ENCODE peak calls at places on chromosome 16, in ten cellular contexts. G is aorta, I is HFF-Myc, L is IMR-90, J is NCI-H1417, E is neural progenitor cell, U is AG04450, F is posterior vena cava, V is HS-27A, S is EH. W is an unnamed sample.

GRCh38 chr16:12951392-12951791 is 50.0 kb downstream of the SHISA9 start:
- DNase-seq in J (peak; percentile 18), G (no peak), S (no peak), F (no peak), U (no peak), V (no peak), I (no peak), L (no peak), E (no peak), W (no peak)

GRCh38 chr16:21710938-21711337 is 47.2 kb downstream of the OTOA start:
- DNase-seq in L (no peak), F (no peak), I (no peak), S (no peak), U (no peak), G (no peak), E (no peak), V (no peak), J (no peak), W (no peak)

GRCh38 chr16:19835989-19836421 is 48.6 kb downstream of the GPRC5B start:
- DNase-seq in E (no peak), F (no peak), V (no peak), U (peak; percentile 13), I (no peak), S (peak; percentile 53), G (no peak), L (peak; percentile 83), J (no peak), W (no peak)

GRCh38 chr16:28610595-28611270 is 889 bp upstream of the SULT1A1 start:
- DNase-seq in I (no peak), E (no peak), G (no peak), F (no peak), J (no peak), V (no peak), L (no peak), S (no peak), U (no peak), W (no peak)

GRCh38 chr16:64452446-64452845 is 669.4 kb downstream of the CDH11 start:
- DNase-seq in G (no peak), L (no peak), J (no peak), I (no peak), S (peak; percentile 68), E (no peak), F (no peak), U (no peak), V (no peak), W (no peak)

GRCh38 chr16:1027416-1027815 is 45.1 kb upstream of the SSTR5 start:
- DNase-seq in E (no peak), F (no peak), V (no peak), S (no peak), J (no peak), I (no peak), L (no peak), G (no peak), U (no peak), W (no peak)

GRCh38 chr16:1093284-1094123 is 2.5 kb downstream of the C1QTNF8 start:
- DNase-seq in E (peak; percentile 51), I (no peak), F (no peak), U (no peak), S (no peak), J (no peak), G (no peak), V (no peak), L (no peak), W (no peak)

GRCh38 chr16:89565506-89566372 is 5.3 kb downstream of the RPL13 start:
- DNase-seq in I (no peak), G (no peak), E (peak; percentile 64), J (no peak), L (peak; percentile 44), S (peak; percentile 55), V (no peak), U (no peak), F (no peak), W (no peak)

GRCh38 chr16:85628651-85629050 is 15.5 kb downstream of the GSE1 start:
- DNase-seq in S (no peak), V (no peak), L (no peak), U (no peak), E (no peak), G (no peak), F (no peak), J (no peak), I (no peak), W (no peak)

W was measured in sigmoid colon.